ENCODE peak calls at places on chromosomes 13 and 19, in six cellular contexts. A is ascending aorta, H is dorsolateral prefrontal cortex, F is Caco-2, I is HL-60, Q is heart right ventricle. K is an unnamed sample.

GRCh38 chr19:35414442-35414841 is 33.6 kb upstream of the FFAR2 start:
- DNase-seq in H (no peak), Q (no peak), F (no peak), I (no peak), A (no peak), K (no peak)

GRCh38 chr13:41411536-41411935 is 45.8 kb upstream of the RGCC start:
- DNase-seq in A (no peak), Q (no peak), I (no peak), H (no peak), F (peak), K (no peak)

GRCh38 chr13:77833331-77833863 is 85.2 kb downstream of the EDNRB start:
- DNase-seq in Q (no peak), A (no peak), I (peak), F (no peak), H (no peak), K (no peak)

GRCh38 chr13:29748097-29748496 is 102.3 kb downstream of the UBL3 start:
- DNase-seq in Q (no peak), F (no peak), I (no peak), H (no peak), A (no peak), K (no peak)

GRCh38 chr19:662207-662961 is 630 bp downstream of the RNF126 start:
- DNase-seq in F (no peak), H (no peak), I (no peak), A (no peak), Q (no peak), K (no peak)

GRCh38 chr13:51559916-51560315 is 24.3 kb upstream of the WDFY2 start:
- DNase-seq in I (peak), Q (no peak), A (no peak), F (no peak), H (no peak), K (no peak)

GRCh38 chr13:80123945-80124344 is 217.0 kb downstream of the SPRY2 start:
- DNase-seq in Q (no peak), I (no peak), H (no peak), A (no peak), F (no peak), K (no peak)

GRCh38 chr19:19452241-19453128 is 47.0 kb downstream of the GATAD2A start:
- DNase-seq in I (no peak), Q (no peak), H (no peak), A (no peak), F (no peak), K (no peak)

GRCh38 chr19:41239961-41240574 is 21.0 kb downstream of the AXL start:
- DNase-seq in A (no peak), H (no peak), Q (no peak), I (no peak), F (no peak), K (no peak)

GRCh38 chr13:95676100-95676774 is 702 bp upstream of the DNAJC3 start:
- DNase-seq in F (no peak), Q (no peak), A (no peak), H (no peak), I (peak), K (no peak)

GRCh38 chr13:51269039-51269438 is 46.8 kb downstream of the FAM124A start:
- DNase-seq in A (no peak), I (no peak), F (no peak), Q (no peak), H (no peak), K (peak)

GRCh38 chr13:21061077-21061945 is at the start of gene LATS2:
- DNase-seq in F (peak), H (peak), Q (peak), A (peak), I (peak), K (peak)

GRCh38 chr13:21055511-21056045 is 5.8 kb downstream of the LATS2 start:
- DNase-seq in I (no peak), F (no peak), A (no peak), Q (no peak), H (no peak), K (no peak)

GRCh38 chr13:21060063-21060826 is 1.1 kb downstream of the LATS2 start:
- DNase-seq in A (peak), I (no peak), H (peak), F (peak), Q (peak), K (no peak)

GRCh38 chr13:21060827-21061076 is 634 bp downstream of the LATS2 start:
- DNase-seq in A (no peak), I (no peak), F (no peak), H (no peak), Q (peak), K (no peak)

GRCh38 chr13:21058361-21058760 is 3.0 kb downstream of the LATS2 start:
- DNase-seq in Q (no peak), F (no peak), I (no peak), H (no peak), A (no peak), K (no peak)
- H3K4me3 ChIP-seq in Q (no peak), F (no peak), I (no peak), H (no peak), A (no peak), K (no peak)

DNA sequence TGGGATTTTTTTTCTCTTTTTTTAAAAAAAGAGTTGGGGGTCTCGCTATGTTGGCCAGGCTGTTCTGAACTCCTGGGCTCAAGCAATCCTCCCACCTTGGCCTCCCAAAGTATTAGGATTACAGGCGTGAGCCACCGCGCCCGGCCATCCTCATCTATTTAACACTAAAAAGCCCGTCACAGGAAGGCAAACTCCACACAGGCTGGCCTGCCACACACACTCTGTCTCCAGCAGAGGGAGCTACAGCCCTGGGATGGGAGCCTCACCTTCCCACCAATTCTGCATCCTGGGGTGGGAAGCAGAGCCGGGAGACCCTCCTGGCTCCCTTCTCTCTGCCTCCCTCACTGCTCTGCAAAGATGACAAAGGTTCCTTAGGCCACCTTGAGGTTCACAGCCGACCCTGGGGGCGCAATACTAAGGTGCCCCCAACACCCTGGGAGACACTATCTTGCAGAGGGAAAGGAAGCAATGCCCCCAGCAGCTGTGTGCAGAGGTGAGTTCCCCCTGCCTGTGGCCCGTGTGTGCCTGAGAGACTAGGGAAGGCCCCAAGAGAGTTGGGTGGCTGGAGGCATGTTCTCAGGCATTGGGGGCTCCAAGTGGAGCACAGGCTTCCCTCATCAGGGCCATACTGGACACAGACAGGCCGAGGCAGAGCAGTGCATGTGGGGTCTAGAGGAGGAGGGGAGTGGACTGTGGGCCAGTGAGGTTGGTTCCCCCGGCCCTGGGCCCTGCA is 27.4 kb upstream of the TIMM44 start:
- DNase-seq in A (no peak), Q (no peak), H (peak), I (no peak), F (peak), K (no peak)
- TF ChIP-seq CTCF in A (peak), Q (peak), H (peak), I (peak), F (peak), K (peak)

DNA sequence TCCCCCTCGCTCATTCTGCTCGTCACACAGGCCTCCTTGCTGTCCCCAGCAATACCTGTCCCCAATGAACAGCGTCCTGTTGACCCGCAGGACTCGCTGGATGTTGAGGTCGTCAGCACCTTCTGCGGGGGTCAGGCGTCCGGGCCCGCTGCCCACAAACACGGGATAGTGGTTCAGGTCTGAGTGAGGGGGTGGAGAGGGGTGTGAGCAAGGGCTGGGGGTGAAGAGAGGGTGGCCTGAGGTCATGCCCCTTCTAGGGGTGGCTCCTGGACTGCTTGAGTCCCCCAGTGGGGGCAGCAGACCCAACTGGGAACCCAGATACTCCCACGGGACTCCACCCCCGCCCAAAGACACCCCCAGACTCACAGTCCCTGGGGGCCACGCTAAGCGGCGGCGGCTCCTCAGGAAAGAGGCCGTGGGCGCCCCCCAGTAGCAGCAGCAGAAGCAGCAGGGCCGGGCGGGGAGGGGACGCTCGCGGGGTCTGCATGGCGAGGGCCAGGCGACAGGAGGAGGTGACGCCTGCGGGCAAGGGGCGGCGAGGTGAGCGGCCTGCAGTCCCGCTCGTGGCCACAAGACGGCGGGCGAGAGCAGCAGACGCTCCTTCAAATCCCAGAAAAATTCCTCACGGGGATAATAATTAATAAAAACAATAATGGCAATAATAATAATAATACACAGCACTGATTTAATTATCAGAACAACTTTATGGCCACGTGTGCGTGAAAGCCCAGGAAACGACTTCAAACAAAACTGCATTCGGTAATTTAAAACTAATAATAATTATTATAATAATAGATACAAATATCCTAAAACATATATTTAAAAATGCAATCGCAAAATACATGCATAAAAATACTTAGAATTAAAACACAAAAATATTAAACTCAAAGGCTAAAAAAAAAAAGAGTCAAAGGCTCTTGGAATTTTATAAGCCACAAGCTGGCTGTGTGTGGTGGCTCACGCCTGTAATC is 1.2 kb downstream of the SEMA6B start:
- DNase-seq in A (no peak), F (peak), I (no peak), Q (no peak), H (peak), K (no peak)
- H3K4me3 ChIP-seq in A (peak), F (no peak), I (peak), Q (peak), H (peak), K (no peak)

GRCh38 chr13:113211774-113212173 is 2.4 kb downstream of the CUL4A start:
- DNase-seq in F (no peak), H (no peak), Q (peak), A (peak), I (no peak), K (no peak)
- TF ChIP-seq CTCF in F (peak), H (no peak), Q (no peak), A (no peak), I (no peak), K (peak)

DNA sequence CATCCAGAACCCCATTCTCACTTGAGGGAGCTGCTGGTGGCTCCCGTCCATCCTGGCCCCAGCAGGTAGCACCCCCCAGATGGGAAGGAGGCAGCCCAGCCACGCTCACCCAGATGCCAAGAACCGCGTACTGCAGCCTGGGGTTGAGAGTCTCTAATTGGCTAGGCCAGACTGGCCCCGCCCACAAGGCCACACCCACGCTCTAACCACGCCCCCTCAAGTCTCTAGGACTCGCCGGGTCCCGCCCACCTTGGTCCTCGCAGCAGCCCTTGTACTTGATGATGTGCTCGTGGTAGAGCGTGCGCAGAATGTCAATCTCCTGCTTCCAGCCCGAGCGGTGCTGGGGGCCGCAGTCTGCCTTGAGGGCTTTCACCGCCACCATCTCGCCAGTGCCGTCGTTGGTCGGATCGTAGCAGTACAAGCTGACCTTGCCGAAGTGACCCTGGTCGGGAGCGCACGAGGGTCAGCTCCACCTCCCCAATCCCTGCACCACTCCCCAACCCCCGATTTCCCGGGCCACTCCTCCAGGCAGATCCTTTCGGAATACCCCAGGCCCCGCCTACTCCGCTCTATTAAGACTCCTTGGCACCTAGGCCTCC is 14.5 kb upstream of the ICAM3 start:
- DNase-seq in A (no peak), Q (peak), H (no peak), I (no peak), F (peak), K (no peak)
- H3K4me3 ChIP-seq in A (no peak), Q (peak), H (no peak), I (no peak), F (no peak), K (no peak)

DNA sequence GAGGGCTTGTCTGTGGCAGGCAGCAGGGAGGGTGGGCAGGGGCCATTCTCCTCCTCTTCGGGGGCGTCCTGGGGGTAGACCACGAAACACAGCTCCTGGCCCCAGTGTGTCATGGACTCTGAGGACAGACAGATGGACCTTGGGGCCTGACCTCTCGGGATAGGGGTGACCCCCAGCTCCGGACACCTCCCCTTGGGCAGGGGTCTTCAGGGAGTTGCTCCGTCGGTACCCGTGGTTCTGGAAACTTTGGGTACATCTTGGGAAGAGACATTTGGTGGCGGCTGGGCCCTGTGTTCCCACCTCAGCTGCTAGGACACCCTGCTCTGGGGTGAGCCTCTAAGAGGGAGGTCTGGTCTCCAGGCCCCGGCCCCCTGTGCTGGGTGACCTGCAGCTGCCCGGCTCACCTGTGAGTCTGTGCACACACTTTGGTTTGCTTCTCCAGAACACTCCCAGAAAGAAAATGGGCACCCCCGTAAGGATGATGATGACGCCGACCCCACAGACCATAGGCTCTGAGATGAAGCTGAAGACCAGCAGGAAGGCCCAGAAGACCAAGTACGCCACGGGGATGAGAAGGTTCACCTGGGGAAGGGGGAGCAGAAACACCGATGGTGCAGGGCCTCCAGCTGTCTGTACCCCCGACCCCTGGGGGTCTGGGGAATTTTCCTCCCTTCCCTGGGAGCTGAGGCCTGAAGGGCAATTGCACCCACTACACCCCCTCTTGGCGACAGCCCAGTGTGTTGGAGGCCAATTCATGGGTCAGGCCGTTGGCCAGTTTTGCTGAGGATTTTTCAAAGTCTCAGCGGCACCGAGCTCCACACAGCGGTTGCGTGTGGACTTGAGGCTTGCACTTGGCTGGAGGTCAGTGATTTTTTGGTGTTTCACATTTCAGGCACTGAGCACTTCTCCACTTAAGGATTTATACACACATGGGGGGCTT is 15.0 kb downstream of the LRP3 start:
- DNase-seq in F (no peak), Q (no peak), I (no peak), H (no peak), A (no peak), K (no peak)
- TF ChIP-seq CTCF in F (no peak), Q (no peak), I (no peak), H (no peak), A (no peak), K (no peak)